ENCODE peak calls at places on chromosomes 1 and 21, in four cellular contexts. J, N, G and H are unnamed samples.

GRCh38 chr1:21318714-21319159 is 28.5 kb upstream of the ECE1 start:
- DNase-seq in J (no peak), G (peak), N (peak), H (no peak)

GRCh38 chr1:58045094-58045493 is 501.4 kb downstream of the OMA1 start:
- DNase-seq in J (no peak), G (no peak), N (no peak), H (no peak)

GRCh38 chr1:115665319-115665718 is 23.5 kb downstream of the VANGL1 start:
- DNase-seq in N (no peak), G (no peak), J (peak), H (no peak)

GRCh38 chr21:36721817-36722216 is 22.9 kb downstream of the SIM2 start:
- DNase-seq in N (no peak), G (no peak), J (no peak), H (no peak)

GRCh38 chr1:85612704-85613361 is 32.3 kb downstream of the CCN1 start:
- DNase-seq in N (peak), G (no peak), J (no peak), H (peak)

GRCh38 chr1:212410231-212410825 is 4.4 kb downstream of the PACC1 start:
- DNase-seq in J (no peak), G (no peak), N (no peak), H (peak)

GRCh38 chr1:53552146-53552940 is 93.1 kb downstream of the DMRTB1 start:
- DNase-seq in G (peak), J (no peak), N (no peak), H (no peak)

GRCh38 chr1:202018226-202018475 is 7.8 kb downstream of the ELF3 start:
- DNase-seq in N (no peak), G (no peak), J (no peak), H (no peak)